ENCODE peak calls at places on chromosomes 5 and 9, in seven cellular contexts. K is GM23338, H is EL, C is RPMI7951, O is NCI-H1092, S is Calu3, V is dorsolateral prefrontal cortex. X is an unnamed sample.

GRCh38 chr5:35171108-35171507 is 59.2 kb downstream of the PRLR start:
- DNase-seq in O (no peak), K (no peak), H (no peak), C (no peak), S (no peak), V (no peak), X (no peak)

GRCh38 chr5:135375040-135375439 is 24.0 kb downstream of the MACROH2A1 start:
- DNase-seq in S (no peak), O (no peak), C (peak), H (no peak), K (no peak), V (peak), X (no peak)

GRCh38 chr9:138114501-138115245 is 237.1 kb downstream of the CACNA1B start:
- DNase-seq in K (no peak), O (no peak), S (no peak), C (no peak), H (no peak), V (no peak), X (no peak)

GRCh38 chr9:99319048-99319447 is 97.0 kb downstream of the SEC61B start:
- DNase-seq in K (no peak), C (no peak), S (no peak), H (no peak), O (no peak), V (no peak), X (no peak)

GRCh38 chr5:122311888-122312669 is at the start of gene SNCAIP:
- DNase-seq in V (peak), K (peak), C (peak), O (no peak), S (peak), H (peak), X (peak)

GRCh38 chr9:78865757-78866156 is 568.8 kb downstream of the PSAT1 start:
- DNase-seq in S (no peak), O (no peak), H (peak), C (no peak), K (no peak), V (no peak), X (no peak)

GRCh38 chr5:119383008-119383407 is 27.2 kb downstream of the TNFAIP8 start:
- DNase-seq in C (no peak), V (no peak), K (no peak), H (no peak), O (no peak), S (no peak), X (no peak)

GRCh38 chr9:110950041-110950645 is 88.1 kb downstream of the LPAR1 start:
- DNase-seq in K (no peak), V (no peak), C (no peak), O (no peak), S (no peak), H (peak), X (no peak)